ENCODE peak calls at places on chromosome 13, in nine cellular contexts. W is right atrium auricular region; I is colonic mucosa; U is HT1080; Z is left lobe of liver; V is stimulated activated CD4-positive, alpha-beta T cell treated with anti-CD3 and anti-CD28 coated beads, Interleukin-12 subunit alpha, Interleukin-12 subunit beta, amount 100 ng/mL, for 24 hours; J is pons; S is M059J; M is GM20000. E is an unnamed sample.

GRCh38 chr13:99967884-99968520 is 3.6 kb downstream of the ZIC5 start:
- DNase-seq in W (no peak), I (no peak), U (no peak), Z (no peak), V (no peak), J (no peak), S (no peak), M (no peak), E (no peak)

GRCh38 chr13:72384879-72385278 is 342.6 kb downstream of the MZT1 start:
- DNase-seq in W (no peak), I (no peak), U (peak; percentile 35), Z (no peak), V (no peak), J (no peak), S (peak; percentile 18), M (no peak), E (no peak)

GRCh38 chr13:43434185-43434584 is 352.6 kb downstream of the ENOX1 start:
- DNase-seq in W (no peak), I (no peak), U (no peak), Z (no peak), V (no peak), J (no peak), S (no peak), M (no peak), E (no peak)

GRCh38 chr13:42272115-42272756 is at the start of gene AKAP11:
- DNase-seq in W (peak; percentile 63), I (peak; percentile 53), U (peak; percentile 53), Z (no peak), V (peak; percentile 11), J (peak; percentile 35), S (peak; percentile 47), M (no peak), E (peak; percentile 70)

GRCh38 chr13:79393564-79394249 is 12.3 kb downstream of the RBM26 start:
- DNase-seq in W (no peak), I (peak; percentile 33), U (no peak), Z (no peak), V (no peak), J (no peak), S (no peak), M (no peak), E (peak; percentile 86)

GRCh38 chr13:23851106-23851505 is 38.1 kb downstream of the MIPEP start:
- DNase-seq in W (no peak), I (no peak), U (no peak), Z (no peak), V (no peak), J (no peak), S (no peak), M (no peak), E (no peak)

GRCh38 chr13:95643471-95643813 is 1.1 kb downstream of the DZIP1 start:
- DNase-seq in W (no peak), I (no peak), U (peak; percentile 51), Z (no peak), V (no peak), J (peak; percentile 19), S (peak; percentile 34), M (no peak), E (no peak)

GRCh38 chr13:114315074-114315785 is 927 bp downstream of the CHAMP1 start:
- DNase-seq in W (no peak), I (peak; percentile 8), U (no peak), Z (no peak), V (no peak), J (no peak), S (no peak), M (no peak), E (no peak)

GRCh38 chr13:77139311-77139710 is 112.4 kb upstream of the FBXL3 start:
- DNase-seq in W (no peak), I (no peak), U (no peak), Z (no peak), V (no peak), J (no peak), S (no peak), M (no peak), E (no peak)

GRCh38 chr13:36447501-36447900 is 15.2 kb downstream of the CCNA1 start:
- DNase-seq in W (no peak), I (no peak), U (no peak), Z (no peak), V (no peak), J (no peak), S (no peak), M (no peak), E (no peak)

GRCh38 chr13:106471957-106472543 is 63.4 kb downstream of the EFNB2 start:
- DNase-seq in W (peak; percentile 69), I (peak; percentile 69), U (peak; percentile 96), Z (no peak), V (no peak), J (no peak), S (peak; percentile 92), M (no peak), E (peak; percentile 83)

GRCh38 chr13:106052200-106052767 is 483.2 kb downstream of the EFNB2 start:
- DNase-seq in W (no peak), I (no peak), U (no peak), Z (no peak), V (no peak), J (no peak), S (no peak), M (no peak), E (no peak)

GRCh38 chr13:28684257-28684656 is 25.3 kb downstream of the POMP start:
- DNase-seq in W (no peak), I (peak; percentile 48), U (no peak), Z (no peak), V (no peak), J (no peak), S (no peak), M (no peak), E (peak; percentile 60)

GRCh38 chr13:72199640-72200039 is 332.6 kb upstream of the DACH1 start:
- DNase-seq in W (no peak), I (no peak), U (no peak), Z (no peak), V (no peak), J (no peak), S (no peak), M (no peak), E (no peak)

GRCh38 chr13:109840201-109840892 is 54.0 kb upstream of the IRS2 start:
- DNase-seq in W (no peak), I (no peak), U (peak; percentile 98), Z (no peak), V (peak; percentile 10), J (peak; percentile 7), S (peak; percentile 88), M (no peak), E (no peak)

GRCh38 chr13:110546933-110547332 is 14.6 kb downstream of the RAB20 start:
- DNase-seq in W (peak; percentile 95), I (peak; percentile 91), U (peak; percentile 98), Z (peak; percentile 65), V (no peak), J (no peak), S (peak; percentile 95), M (no peak), E (peak; percentile 86)

GRCh38 chr13:93942016-93942415 is 537.5 kb downstream of the DCT start:
- DNase-seq in W (no peak), I (no peak), U (no peak), Z (no peak), V (no peak), J (no peak), S (no peak), M (no peak), E (no peak)

GRCh38 chr13:88932950-88933349 is 1261.8 kb downstream of the SLITRK5 start:
- DNase-seq in W (no peak), I (no peak), U (peak; percentile 4), Z (no peak), V (no peak), J (no peak), S (no peak), M (no peak), E (no peak)

GRCh38 chr13:34657716-34658115 is 284.4 kb upstream of the NBEA start:
- DNase-seq in W (no peak), I (no peak), U (peak; percentile 77), Z (no peak), V (no peak), J (no peak), S (peak; percentile 88), M (no peak), E (no peak)

GRCh38 chr13:99265823-99266426 is 7.7 kb upstream of the GPR18 start:
- DNase-seq in W (no peak), I (no peak), U (peak; percentile 47), Z (no peak), V (no peak), J (peak; percentile 63), S (peak; percentile 52), M (peak; percentile 32), E (no peak)

GRCh38 chr13:28316129-28316528 is 177.8 kb downstream of the PAN3 start:
- DNase-seq in W (no peak), I (no peak), U (no peak), Z (no peak), V (no peak), J (no peak), S (no peak), M (no peak), E (no peak)

GRCh38 chr13:75021151-75021550 is 460.8 kb downstream of the TBC1D4 start:
- DNase-seq in W (no peak), I (no peak), U (no peak), Z (no peak), V (no peak), J (no peak), S (no peak), M (no peak), E (no peak)

GRCh38 chr13:114077938-114078335 is 54.5 kb downstream of the RASA3 start:
- DNase-seq in W (no peak), I (no peak), U (no peak), Z (peak; percentile 21), V (no peak), J (no peak), S (peak; percentile 15), M (no peak), E (no peak)

GRCh38 chr13:41352935-41353801 is 42.1 kb downstream of the NAA16 start:
- DNase-seq in W (no peak), I (peak; percentile 24), U (peak; percentile 72), Z (no peak), V (no peak), J (peak; percentile 58), S (peak; percentile 60), M (peak; percentile 52), E (no peak)

GRCh38 chr13:97437729-97438128 is 3.8 kb downstream of the RAP2A start:
- DNase-seq in W (no peak), I (no peak), U (no peak), Z (no peak), V (no peak), J (no peak), S (no peak), M (no peak), E (no peak)

GRCh38 chr13:110420626-110421025 is 113.5 kb downstream of the COL4A2 start:
- DNase-seq in W (no peak), I (no peak), U (no peak), Z (no peak), V (no peak), J (no peak), S (no peak), M (no peak), E (no peak)